ENCODE peak calls at places on chromosomes 3 and 15, in eight cellular contexts. F, Z, M, K, I, W, S and X are unnamed samples.

GRCh38 chr15:57896114-57896513 is 169.4 kb downstream of the ALDH1A2 start:
- DNase-seq in F (no peak), Z (no peak), M (no peak), K (no peak), I (no peak), W (no peak), S (no peak), X (no peak)

GRCh38 chr3:70851066-70851465 is 538.6 kb upstream of the MDFIC2 start:
- DNase-seq in F (no peak), Z (no peak), M (no peak), K (no peak), I (no peak), W (peak), S (no peak), X (no peak)

GRCh38 chr15:66294157-66294931 is 976 bp downstream of the DIS3L start:
- DNase-seq in F (no peak), Z (peak), M (no peak), K (no peak), I (peak), W (peak), S (peak), X (peak)

GRCh38 chr3:185175370-185175987 is 22.6 kb upstream of the C3orf70 start:
- DNase-seq in F (no peak), Z (peak), M (no peak), K (peak), I (no peak), W (no peak), S (peak), X (no peak)

GRCh38 chr15:91853501-91853967 is at the start of gene SLCO3A1:
- DNase-seq in F (peak), Z (peak), M (no peak), K (peak), I (no peak), W (peak), S (peak), X (peak)

GRCh38 chr3:148682997-148683396 is 14.7 kb upstream of the AGTR1 start:
- DNase-seq in F (no peak), Z (no peak), M (no peak), K (no peak), I (no peak), W (no peak), S (no peak), X (peak)

GRCh38 chr3:54917172-54917571 is 10.7 kb downstream of the LRTM1 start:
- DNase-seq in F (no peak), Z (no peak), M (no peak), K (no peak), I (no peak), W (peak), S (no peak), X (no peak)

GRCh38 chr15:67063689-67064606 is 1.5 kb upstream of the SMAD3 start:
- DNase-seq in F (peak), Z (peak), M (peak), K (peak), I (peak), W (no peak), S (no peak), X (no peak)

GRCh38 chr3:128482857-128483656 is 9.9 kb downstream of the GATA2 start:
- DNase-seq in F (no peak), Z (no peak), M (no peak), K (no peak), I (no peak), W (peak), S (peak), X (no peak)

GRCh38 chr15:73899197-73900128 is 26.1 kb downstream of the TBC1D21 start:
- DNase-seq in F (no peak), Z (no peak), M (no peak), K (no peak), I (no peak), W (peak), S (peak), X (no peak)

GRCh38 chr3:29145370-29145769 is 135.5 kb upstream of the RBMS3 start:
- DNase-seq in F (no peak), Z (no peak), M (no peak), K (no peak), I (no peak), W (no peak), S (no peak), X (no peak)

GRCh38 chr15:67127925-67128324 is 62.5 kb downstream of the SMAD3 start:
- DNase-seq in F (no peak), Z (no peak), M (peak), K (no peak), I (peak), W (peak), S (peak), X (peak)

GRCh38 chr3:115830764-115831395 is 207.6 kb downstream of the GAP43 start:
- DNase-seq in F (no peak), Z (no peak), M (no peak), K (no peak), I (no peak), W (no peak), S (no peak), X (peak)

GRCh38 chr3:141632779-141633374 is 105.2 kb upstream of the RNF7 start:
- DNase-seq in F (no peak), Z (no peak), M (no peak), K (no peak), I (no peak), W (no peak), S (no peak), X (no peak)

GRCh38 chr3:109943181-109943580 is 605.8 kb upstream of the DPPA4 start:
- DNase-seq in F (no peak), Z (no peak), M (no peak), K (no peak), I (no peak), W (peak), S (no peak), X (no peak)

GRCh38 chr3:134197681-134198261 is 52.9 kb downstream of the RYK start:
- DNase-seq in F (no peak), Z (peak), M (peak), K (no peak), I (no peak), W (peak), S (peak), X (peak)

GRCh38 chr3:140292154-140292553 is 357.2 kb downstream of the CLSTN2 start:
- DNase-seq in F (no peak), Z (no peak), M (no peak), K (no peak), I (peak), W (peak), S (peak), X (peak)

GRCh38 chr3:10551821-10552630 is 46.6 kb upstream of the ATP2B2 start:
- DNase-seq in F (no peak), Z (peak), M (peak), K (no peak), I (no peak), W (peak), S (peak), X (peak)

GRCh38 chr3:60890226-60890625 is 361.0 kb downstream of the FHIT start:
- DNase-seq in F (no peak), Z (no peak), M (no peak), K (no peak), I (peak), W (no peak), S (no peak), X (peak)

GRCh38 chr15:60772395-60773120 is 293.6 kb upstream of the ICE2 start:
- DNase-seq in F (no peak), Z (no peak), M (no peak), K (no peak), I (no peak), W (no peak), S (no peak), X (peak)

GRCh38 chr3:138696661-138697370 is 88.2 kb downstream of the FAIM start:
- DNase-seq in F (no peak), Z (no peak), M (no peak), K (no peak), I (no peak), W (no peak), S (peak), X (no peak)

GRCh38 chr3:39290255-39290654 is 10.4 kb upstream of the CX3CR1 start:
- DNase-seq in F (no peak), Z (no peak), M (no peak), K (no peak), I (no peak), W (no peak), S (no peak), X (no peak)

GRCh38 chr15:60179786-60180391 is 175.8 kb downstream of the FOXB1 start:
- DNase-seq in F (no peak), Z (peak), M (peak), K (peak), I (no peak), W (peak), S (peak), X (peak)

GRCh38 chr3:94978076-94978475 is 915.2 kb downstream of the NSUN3 start:
- DNase-seq in F (no peak), Z (no peak), M (no peak), K (no peak), I (no peak), W (no peak), S (no peak), X (no peak)

GRCh38 chr3:97882975-97883598 is 61.3 kb downstream of the CRYBG3 start:
- DNase-seq in F (no peak), Z (peak), M (no peak), K (no peak), I (no peak), W (peak), S (peak), X (peak)

GRCh38 chr15:101200181-101200580 is 51.7 kb downstream of the CHSY1 start:
- DNase-seq in F (no peak), Z (no peak), M (no peak), K (no peak), I (no peak), W (no peak), S (no peak), X (no peak)

GRCh38 chr15:84892786-84893307 is 8.4 kb downstream of the SLC28A1 start:
- DNase-seq in F (no peak), Z (no peak), M (no peak), K (no peak), I (no peak), W (no peak), S (no peak), X (no peak)

GRCh38 chr3:150960708-150961684 is 11.5 kb downstream of the CLRN1 start:
- DNase-seq in F (no peak), Z (no peak), M (no peak), K (no peak), I (no peak), W (no peak), S (no peak), X (peak)

GRCh38 chr3:94481499-94481898 is 418.6 kb downstream of the NSUN3 start:
- DNase-seq in F (no peak), Z (no peak), M (no peak), K (no peak), I (no peak), W (no peak), S (no peak), X (no peak)

GRCh38 chr3:48415251-48415953 is 14.5 kb downstream of the PLXNB1 start:
- DNase-seq in F (no peak), Z (no peak), M (no peak), K (no peak), I (no peak), W (no peak), S (no peak), X (no peak)

GRCh38 chr3:104596551-104596950 is 770.2 kb upstream of the ALCAM start:
- DNase-seq in F (no peak), Z (peak), M (peak), K (peak), I (peak), W (peak), S (peak), X (peak)

GRCh38 chr15:95298729-95299128 is 1031.8 kb upstream of the NR2F2 start:
- DNase-seq in F (no peak), Z (no peak), M (no peak), K (no peak), I (no peak), W (no peak), S (no peak), X (no peak)

GRCh38 chr15:45441686-45442085 is 63.3 kb upstream of the GATM start:
- DNase-seq in F (no peak), Z (peak), M (no peak), K (no peak), I (no peak), W (no peak), S (no peak), X (no peak)

GRCh38 chr15:62087671-62088360 is 21.0 kb downstream of the C2CD4A start:
- DNase-seq in F (no peak), Z (no peak), M (no peak), K (no peak), I (no peak), W (peak), S (peak), X (peak)

GRCh38 chr3:17258823-17259436 is 374.2 kb downstream of the PLCL2 start:
- DNase-seq in F (no peak), Z (peak), M (peak), K (peak), I (no peak), W (peak), S (peak), X (peak)

DNA sequence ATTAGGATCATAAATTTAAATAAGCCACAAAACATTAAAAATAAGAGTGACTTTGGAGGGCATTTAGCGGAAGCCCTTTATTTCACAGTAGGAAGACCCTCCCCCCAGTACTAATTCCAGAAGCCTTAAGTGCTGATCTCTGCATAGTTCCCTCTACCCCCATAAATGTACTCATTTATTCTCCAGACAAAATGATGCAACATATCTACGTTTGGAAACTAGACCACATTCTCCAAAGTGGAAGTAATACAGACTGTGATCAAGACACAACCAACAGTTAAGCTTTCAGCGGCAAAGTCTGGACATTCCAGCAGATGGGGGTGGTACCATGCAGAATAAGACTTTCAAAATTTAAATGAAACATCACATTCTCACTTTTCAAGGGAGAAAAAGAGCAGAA is 44.8 kb upstream of the RPS17 start:
- DNase-seq in F (no peak), Z (no peak), M (no peak), K (no peak), I (no peak), W (peak), S (peak), X (peak)
- TF ChIP-seq CTCF in F (no peak), Z (no peak), M (no peak), K (no peak), I (peak), W (peak), S (peak), X (no peak)

GRCh38 chr3:46369675-46370132 is 1.0 kb upstream of the CCR5 start:
- DNase-seq in F (no peak), Z (no peak), M (no peak), K (no peak), I (no peak), W (no peak), S (no peak), X (no peak)

GRCh38 chr3:46370784-46371183 is at the start of gene CCR5:
- DNase-seq in F (no peak), Z (no peak), M (no peak), K (no peak), I (no peak), W (no peak), S (no peak), X (no peak)

GRCh38 chr3:46365737-46366524 is 4.8 kb upstream of the CCR5 start:
- DNase-seq in F (no peak), Z (no peak), M (no peak), K (no peak), I (no peak), W (no peak), S (no peak), X (no peak)

GRCh38 chr3:46367811-46368210 is 2.9 kb upstream of the CCR5 start:
- DNase-seq in F (no peak), Z (no peak), M (no peak), K (no peak), I (no peak), W (no peak), S (no peak), X (no peak)

DNA sequence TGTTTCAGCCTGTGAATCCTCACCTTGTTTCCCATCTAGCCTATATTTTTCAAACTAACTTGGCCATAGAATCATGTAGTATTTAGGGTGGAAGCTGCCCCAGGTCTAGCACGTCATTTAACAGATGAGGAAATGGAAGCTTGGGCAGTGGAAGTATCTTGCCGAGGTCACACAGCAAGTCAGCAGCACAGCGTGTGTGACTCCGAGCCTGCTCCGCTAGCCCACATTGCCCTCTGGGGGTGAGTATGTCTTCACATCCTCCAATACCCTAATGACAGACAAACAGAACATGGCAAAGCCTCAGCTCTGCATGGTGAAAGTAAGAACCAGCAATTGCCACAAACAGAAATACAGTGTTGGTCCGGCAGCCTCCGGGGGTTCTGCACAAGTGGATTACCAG is 2.2 kb upstream of the CCR5 start:
- DNase-seq in F (no peak), Z (peak), M (no peak), K (no peak), I (no peak), W (peak), S (peak), X (peak)
- TF ChIP-seq CTCF in F (peak), Z (no peak), M (peak), K (peak), I (peak), W (peak), S (no peak), X (peak)

GRCh38 chr15:97959738-97960363 is 652 bp upstream of the ARRDC4 start:
- DNase-seq in F (no peak), Z (no peak), M (peak), K (no peak), I (no peak), W (no peak), S (no peak), X (no peak)

GRCh38 chr15:97963779-97964178 is 3.3 kb downstream of the ARRDC4 start:
- DNase-seq in F (no peak), Z (no peak), M (no peak), K (no peak), I (no peak), W (no peak), S (no peak), X (no peak)

GRCh38 chr15:97962263-97962662 is 1.8 kb downstream of the ARRDC4 start:
- DNase-seq in F (no peak), Z (no peak), M (no peak), K (no peak), I (no peak), W (peak), S (no peak), X (no peak)

GRCh38 chr15:97961067-97961954 is 808 bp downstream of the ARRDC4 start:
- DNase-seq in F (peak), Z (peak), M (peak), K (no peak), I (no peak), W (peak), S (peak), X (peak)

GRCh38 chr15:97960364-97961066 is at the start of gene ARRDC4:
- DNase-seq in F (peak), Z (peak), M (peak), K (peak), I (peak), W (peak), S (peak), X (peak)
- TF ChIP-seq CTCF in F (no peak), Z (no peak), M (no peak), K (no peak), I (no peak), W (no peak), S (no peak), X (no peak)

GRCh38 chr3:171172070-171172469 is 145.6 kb upstream of the SLC2A2 start:
- DNase-seq in F (no peak), Z (peak), M (no peak), K (no peak), I (no peak), W (no peak), S (no peak), X (no peak)
- TF ChIP-seq CTCF in F (peak), Z (peak), M (peak), K (peak), I (peak), W (peak), S (peak), X (no peak)

DNA sequence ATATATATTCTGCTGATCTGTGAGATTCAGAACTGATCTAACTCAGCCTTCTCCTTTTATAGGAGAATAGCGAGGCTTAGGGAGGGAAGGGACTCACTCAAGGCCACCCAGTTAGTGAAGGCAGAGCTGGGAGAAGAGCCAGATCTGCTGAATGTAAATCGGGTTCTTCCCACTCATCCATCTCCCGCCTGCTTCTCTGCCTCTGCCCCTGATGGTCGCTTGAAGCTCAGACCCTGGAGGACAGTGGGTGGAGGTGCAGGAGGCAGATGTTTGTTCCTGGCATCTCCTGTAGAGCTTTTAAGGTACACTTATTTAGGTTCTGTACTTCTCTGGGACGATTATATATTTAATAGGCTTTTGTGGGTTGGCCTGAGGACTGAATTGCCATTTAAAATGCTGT is 4.3 kb downstream of the PDIA5 start:
- DNase-seq in F (no peak), Z (no peak), M (no peak), K (no peak), I (no peak), W (peak), S (peak), X (no peak)
- TF ChIP-seq CTCF in F (peak), Z (no peak), M (peak), K (peak), I (no peak), W (peak), S (peak), X (no peak)

GRCh38 chr3:160879859-160880258 is 123.8 kb downstream of the PPM1L start:
- DNase-seq in F (no peak), Z (no peak), M (no peak), K (no peak), I (no peak), W (no peak), S (no peak), X (no peak)

GRCh38 chr3:160886421-160886820 is 130.4 kb downstream of the PPM1L start:
- DNase-seq in F (no peak), Z (no peak), M (no peak), K (no peak), I (no peak), W (no peak), S (no peak), X (no peak)

GRCh38 chr3:160885791-160886286 is 129.8 kb downstream of the PPM1L start:
- DNase-seq in F (peak), Z (no peak), M (no peak), K (peak), I (no peak), W (peak), S (peak), X (peak)

GRCh38 chr3:160883373-160883772 is 127.3 kb downstream of the PPM1L start:
- DNase-seq in F (no peak), Z (no peak), M (no peak), K (no peak), I (no peak), W (no peak), S (no peak), X (no peak)
- TF ChIP-seq CTCF in F (no peak), Z (no peak), M (peak), K (no peak), I (no peak), W (no peak), S (no peak), X (no peak)